ENCODE peak calls at places on chromosomes 5 and 9, in nine cellular contexts. Q is RPMI8226; P is kidney tubule cell; J is tibial nerve; T is stromal cell of bone marrow; V is fibroblast of pulmonary artery; Z is AG10803; U is activated effector memory CD4-positive, alpha-beta T cell treated with Interleukin-2 at 50 U/mL for 16 hours; L is hepatic stellate cell. I is an unnamed sample.

GRCh38 chr5:163503106-163504090 is 2.0 kb upstream of the MAT2B start:
- DNase-seq in P (peak; percentile 76), Q (peak; percentile 70), U (no peak), T (peak; percentile 75), L (peak; percentile 72), V (peak; percentile 84), Z (peak; percentile 82), J (no peak), I (no peak)

GRCh38 chr5:127392762-127393161 is 102.2 kb downstream of the MEGF10 start:
- DNase-seq in J (no peak), Z (no peak), V (no peak), T (no peak), L (no peak), Q (no peak), P (no peak), U (no peak), I (no peak)

GRCh38 chr9:36949470-36949869 is 84.6 kb downstream of the PAX5 start:
- DNase-seq in Z (no peak), P (no peak), L (no peak), T (no peak), Q (no peak), V (no peak), J (no peak), U (no peak), I (no peak)

GRCh38 chr5:141989720-141990119 is 20.8 kb downstream of the RNF14 start:
- DNase-seq in P (no peak), L (no peak), J (no peak), V (no peak), U (no peak), Z (no peak), T (no peak), Q (no peak), I (no peak)

GRCh38 chr5:64767959-64768357 is 533 bp downstream of the SREK1IP1 start:
- DNase-seq in V (peak; percentile 22), P (no peak), J (no peak), Q (no peak), U (no peak), L (no peak), Z (peak; percentile 18), T (peak; percentile 7), I (no peak)

GRCh38 chr5:42985129-42986037 is 54.7 kb downstream of the ANXA2R start:
- DNase-seq in U (no peak), P (peak; percentile 80), Q (no peak), L (peak; percentile 47), V (peak; percentile 76), J (no peak), T (peak; percentile 79), Z (peak; percentile 73), I (no peak)

GRCh38 chr5:111398013-111398412 is 114.3 kb downstream of the STARD4 start:
- DNase-seq in T (no peak), Z (no peak), U (no peak), J (no peak), V (no peak), P (no peak), L (no peak), Q (no peak), I (no peak)

GRCh38 chr5:78972654-78973428 is 12.3 kb downstream of the ARSB start:
- DNase-seq in Q (no peak), V (peak; percentile 77), P (no peak), T (no peak), J (no peak), U (no peak), Z (peak; percentile 72), L (peak; percentile 12), I (no peak)

GRCh38 chr9:34139477-34140146 is 13.1 kb upstream of the DCAF12 start:
- DNase-seq in V (peak; percentile 97), L (peak; percentile 82), P (peak; percentile 62), J (no peak), U (no peak), T (peak; percentile 91), Z (peak; percentile 89), Q (peak; percentile 68), I (no peak)

GRCh38 chr5:114116981-114117380 is 244.9 kb upstream of the KCNN2 start:
- DNase-seq in V (no peak), P (no peak), J (no peak), Q (no peak), Z (no peak), L (no peak), U (no peak), T (no peak), I (no peak)

GRCh38 chr5:128241071-128241695 is 157.6 kb downstream of the SLC12A2 start:
- DNase-seq in P (no peak), T (peak; percentile 58), J (no peak), Q (no peak), V (no peak), L (no peak), U (no peak), Z (peak; percentile 12), I (no peak)

GRCh38 chr5:74034738-74035137 is 408.7 kb downstream of the ARHGEF28 start:
- DNase-seq in P (peak; percentile 65), Z (peak; percentile 70), L (peak; percentile 5), V (peak; percentile 76), U (no peak), Q (no peak), T (no peak), J (no peak), I (no peak)

GRCh38 chr5:58497956-58498942 is 7.0 kb downstream of the GAPT start:
- DNase-seq in P (peak; percentile 42), U (no peak), Q (no peak), L (peak; percentile 11), J (no peak), V (peak; percentile 63), Z (peak; percentile 30), T (peak; percentile 17), I (no peak)

GRCh38 chr9:71928376-71928775 is 16.9 kb downstream of the C9orf85 start:
- DNase-seq in P (peak; percentile 9), J (no peak), Z (peak; percentile 24), U (no peak), L (no peak), T (no peak), Q (no peak), V (no peak), I (no peak)

I was measured in T-helper 22 cell.